ENCODE peak calls at places on chromosome 10, in eight cellular contexts. L is transverse colon; A is hippocampal formation; H is astrocyte of the hippocampus; O is NCI-H187; Y is activated naive CD4-positive, alpha-beta T cell; U is stimulated activated CD8-positive, alpha-beta memory T cell treated with anti-CD3 and anti-CD28 coated beads, Interleukin-7, amount 100 ng/mL, for 1 hour; I is thyroid gland. D is an unnamed sample.

GRCh38 chr10:77120697-77121096 is 516.9 kb downstream of the KCNMA1 start:
- DNase-seq in L (no peak), A (no peak), H (no peak), O (no peak), Y (no peak), U (no peak), I (no peak), D (no peak)

GRCh38 chr10:128050937-128051336 is 75.3 kb downstream of the MKI67 start:
- DNase-seq in L (no peak), A (no peak), H (no peak), O (no peak), Y (no peak), U (no peak), I (no peak), D (no peak)

GRCh38 chr10:52483587-52483986 is 169.5 kb downstream of the DKK1 start:
- DNase-seq in L (no peak), A (no peak), H (no peak), O (no peak), Y (no peak), U (no peak), I (no peak), D (no peak)

GRCh38 chr10:85612378-85612775 is 754.2 kb downstream of the GRID1 start:
- DNase-seq in L (no peak), A (no peak), H (peak), O (no peak), Y (no peak), U (no peak), I (no peak), D (peak)

GRCh38 chr10:133276435-133277201 is at the start of gene ADAM8:
- DNase-seq in L (peak), A (no peak), H (peak), O (no peak), Y (peak), U (no peak), I (peak), D (no peak)

GRCh38 chr10:122198631-122199030 is 72.5 kb upstream of the BTBD16 start:
- DNase-seq in L (no peak), A (no peak), H (no peak), O (no peak), Y (no peak), U (no peak), I (no peak), D (no peak)

GRCh38 chr10:8138471-8138870 is 84.0 kb downstream of the GATA3 start:
- DNase-seq in L (no peak), A (no peak), H (peak), O (no peak), Y (no peak), U (no peak), I (no peak), D (no peak)

GRCh38 chr10:84820121-84820520 is 491.7 kb downstream of the CCSER2 start:
- DNase-seq in L (no peak), A (no peak), H (no peak), O (peak), Y (no peak), U (no peak), I (no peak), D (no peak)

GRCh38 chr10:112260831-112261230 is 22.4 kb upstream of the TECTB start:
- DNase-seq in L (no peak), A (no peak), H (no peak), O (no peak), Y (no peak), U (no peak), I (no peak), D (no peak)

GRCh38 chr10:93993782-93994668 is at the start of gene PLCE1:
- DNase-seq in L (peak), A (peak), H (peak), O (no peak), Y (no peak), U (no peak), I (peak), D (no peak)

GRCh38 chr10:75746356-75746755 is 314.9 kb downstream of the LRMDA start:
- DNase-seq in L (no peak), A (no peak), H (no peak), O (no peak), Y (no peak), U (no peak), I (no peak), D (no peak)

GRCh38 chr10:88565072-88565471 is 18.0 kb downstream of the RNLS start:
- DNase-seq in L (no peak), A (no peak), H (peak), O (no peak), Y (no peak), U (no peak), I (no peak), D (no peak)

GRCh38 chr10:125177641-125178640 is 17.6 kb upstream of the CTBP2 start:
- DNase-seq in L (no peak), A (no peak), H (no peak), O (no peak), Y (no peak), U (no peak), I (no peak), D (no peak)

GRCh38 chr10:84908491-84908890 is 580.1 kb downstream of the CCSER2 start:
- DNase-seq in L (no peak), A (no peak), H (peak), O (no peak), Y (no peak), U (no peak), I (no peak), D (no peak)

GRCh38 chr10:15200626-15201025 is 32.1 kb upstream of the NMT2 start:
- DNase-seq in L (no peak), A (no peak), H (peak), O (no peak), Y (no peak), U (no peak), I (no peak), D (no peak)

GRCh38 chr10:97494863-97495506 is 3.2 kb downstream of the MMS19 start:
- DNase-seq in L (no peak), A (no peak), H (no peak), O (no peak), Y (no peak), U (no peak), I (no peak), D (no peak)

GRCh38 chr10:129502448-129502847 is 35.4 kb downstream of the MGMT start:
- DNase-seq in L (no peak), A (no peak), H (no peak), O (no peak), Y (no peak), U (no peak), I (no peak), D (no peak)

GRCh38 chr10:110357252-110357780 is 52.6 kb upstream of the SMNDC1 start:
- DNase-seq in L (peak), A (no peak), H (peak), O (no peak), Y (no peak), U (no peak), I (no peak), D (peak)

GRCh38 chr10:22317121-22317370 is 858 bp downstream of the COMMD3 start:
- DNase-seq in L (peak), A (no peak), H (no peak), O (no peak), Y (no peak), U (no peak), I (peak), D (no peak)

GRCh38 chr10:15399060-15399661 is 28.1 kb upstream of the FAM171A1 start:
- DNase-seq in L (no peak), A (no peak), H (no peak), O (no peak), Y (no peak), U (no peak), I (no peak), D (no peak)

GRCh38 chr10:97428572-97428981 is 2.6 kb downstream of the PGAM1 start:
- DNase-seq in L (no peak), A (no peak), H (peak), O (no peak), Y (no peak), U (no peak), I (no peak), D (no peak)

GRCh38 chr10:89685932-89686331 is 15.5 kb upstream of the KIF20B start:
- DNase-seq in L (no peak), A (no peak), H (no peak), O (no peak), Y (no peak), U (no peak), I (no peak), D (no peak)

GRCh38 chr10:132962623-132963429 is 20.5 kb upstream of the CFAP46 start:
- DNase-seq in L (no peak), A (no peak), H (no peak), O (no peak), Y (no peak), U (no peak), I (no peak), D (no peak)

GRCh38 chr10:100186813-100187212 is 984 bp upstream of the ERLIN1 start:
- DNase-seq in L (no peak), A (no peak), H (no peak), O (no peak), Y (no peak), U (no peak), I (peak), D (no peak)

GRCh38 chr10:120987359-120987758 is 136.2 kb downstream of the WDR11 start:
- DNase-seq in L (no peak), A (no peak), H (no peak), O (no peak), Y (no peak), U (no peak), I (no peak), D (no peak)

GRCh38 chr10:23613900-23614299 is 175.0 kb downstream of the OTUD1 start:
- DNase-seq in L (no peak), A (no peak), H (no peak), O (no peak), Y (no peak), U (no peak), I (no peak), D (no peak)

GRCh38 chr10:129389194-129389593 is 77.8 kb upstream of the MGMT start:
- DNase-seq in L (no peak), A (no peak), H (no peak), O (no peak), Y (no peak), U (no peak), I (no peak), D (no peak)

D was measured in GM12878.